ENCODE peak calls at places on chromosomes 5 and 9, in seven cellular contexts. W is activated CD4-positive, alpha-beta T cell treated with anti-CD3 and anti-CD28 coated beads for 48 hours; J is HS-27A; E is effector memory CD8-positive, alpha-beta T cell; V is activated B cell treated with CpG ODN at 0.5 μM for 24 hours; S is HTR-8/SVneo; M is activated T-helper 9 cell treated with anti-CD3 and anti-CD28 coated beads, Interleukin-2, amount 50 U/mL, for 16 hours. L is an unnamed sample.

GRCh38 chr9:110918316-110919054 is 119.8 kb downstream of the LPAR1 start:
- DNase-seq in E (no peak), V (no peak), J (no peak), W (no peak), S (no peak), M (no peak), L (no peak)

GRCh38 chr9:90100014-90100413 is 495.2 kb downstream of the GADD45G start:
- DNase-seq in J (no peak), S (no peak), E (no peak), M (no peak), V (no peak), W (no peak), L (no peak)

GRCh38 chr5:41835625-41836024 is 34.6 kb downstream of the OXCT1 start:
- DNase-seq in V (no peak), J (peak), E (no peak), W (peak), M (no peak), S (peak), L (peak)

GRCh38 chr9:121776739-121777637 is 125.6 kb downstream of the DAB2IP start:
- DNase-seq in W (no peak), S (no peak), E (no peak), J (no peak), V (peak), M (no peak), L (peak)

GRCh38 chr5:176296-176823 is 14.9 kb upstream of the LRRC14B start:
- DNase-seq in W (no peak), M (no peak), S (no peak), V (no peak), E (no peak), J (no peak), L (no peak)

GRCh38 chr9:76136986-76137385 is 246.5 kb downstream of the PCSK5 start:
- DNase-seq in J (no peak), M (no peak), E (no peak), V (no peak), W (no peak), S (peak), L (no peak)

GRCh38 chr5:117943521-117943920 is 1044.8 kb downstream of the DTWD2 start:
- DNase-seq in S (no peak), J (no peak), W (no peak), E (no peak), V (no peak), M (no peak), L (no peak)

GRCh38 chr5:135079282-135079681 is 45.3 kb upstream of the PITX1 start:
- DNase-seq in J (no peak), S (no peak), V (no peak), M (no peak), W (no peak), E (no peak), L (no peak)

GRCh38 chr5:132459031-132459982 is 31.3 kb downstream of the IRF1 start:
- DNase-seq in E (no peak), S (no peak), J (peak), M (no peak), W (no peak), V (no peak), L (no peak)

GRCh38 chr5:143606043-143606752 is 202.7 kb upstream of the NR3C1 start:
- DNase-seq in J (no peak), S (no peak), M (no peak), W (peak), E (no peak), V (no peak), L (no peak)

GRCh38 chr5:136738829-136739228 is 373.5 kb upstream of the TRPC7 start:
- DNase-seq in E (no peak), J (no peak), S (no peak), W (no peak), M (no peak), V (no peak), L (no peak)

GRCh38 chr9:33307067-33307466 is 16.8 kb downstream of the NFX1 start:
- DNase-seq in W (no peak), M (no peak), J (no peak), V (no peak), S (no peak), E (no peak), L (no peak)

GRCh38 chr9:77435688-77436087 is 212.4 kb downstream of the GNA14 start:
- DNase-seq in J (no peak), E (no peak), M (no peak), S (no peak), V (no peak), W (no peak), L (no peak)

GRCh38 chr5:126599499-126599898 is 1.2 kb upstream of the PHAX start:
- DNase-seq in M (no peak), E (no peak), J (no peak), W (no peak), V (no peak), S (no peak), L (no peak)

GRCh38 chr5:155943516-155944407 is 383.2 kb upstream of the SGCD start:
- DNase-seq in E (peak), M (no peak), V (no peak), S (no peak), W (peak), J (no peak), L (peak)

GRCh38 chr9:114207034-114207815 is 51.9 kb downstream of the COL27A1 start:
- DNase-seq in E (no peak), S (peak), V (no peak), M (no peak), J (peak), W (no peak), L (peak)

GRCh38 chr9:134626576-134627416 is 14.8 kb upstream of the COL5A1 start:
- DNase-seq in E (no peak), M (no peak), V (no peak), S (peak), J (no peak), W (no peak), L (no peak)

GRCh38 chr9:128244443-128245226 is 31.2 kb downstream of the GOLGA2 start:
- DNase-seq in V (no peak), W (no peak), S (no peak), J (no peak), M (no peak), E (no peak), L (no peak)

GRCh38 chr5:139647406-139648204 is 544 bp upstream of the CXXC5 start:
- DNase-seq in S (no peak), W (no peak), J (no peak), E (no peak), M (no peak), V (peak), L (peak)

GRCh38 chr5:36877667-36878420 is 1.3 kb downstream of the NIPBL start:
- DNase-seq in W (no peak), V (no peak), E (no peak), S (peak), M (no peak), J (no peak), L (peak)

GRCh38 chr5:80217667-80218066 is 38.2 kb downstream of the SERINC5 start:
- DNase-seq in W (no peak), E (no peak), J (no peak), S (no peak), M (no peak), V (no peak), L (no peak)

GRCh38 chr5:1158647-1159340 is 42.6 kb upstream of the SLC6A19 start:
- DNase-seq in V (no peak), S (no peak), J (no peak), M (no peak), W (no peak), E (no peak), L (no peak)

L was measured in cerebellar cortex.